ENCODE peak calls at places on chromosomes 11 and 22, in four cellular contexts. R, N, O and F are unnamed samples.

GRCh38 chr11:79237676-79238075 is 203.2 kb downstream of the TENM4 start:
- DNase-seq in R (peak; percentile 84), N (no peak), O (no peak), F (no peak)

GRCh38 chr11:68450711-68451110 is 9.8 kb upstream of the PPP6R3 start:
- DNase-seq in R (no peak), N (no peak), O (no peak), F (no peak)

GRCh38 chr11:94805994-94806393 is 37.8 kb downstream of the AMOTL1 start:
- DNase-seq in R (no peak), N (no peak), O (no peak), F (no peak)

GRCh38 chr11:83566948-83567347 is 280.8 kb upstream of the CCDC90B start:
- DNase-seq in R (no peak), N (no peak), O (no peak), F (no peak)

GRCh38 chr11:103488021-103488420 is 378.8 kb downstream of the DYNC2H1 start:
- DNase-seq in R (peak; percentile 63), N (no peak), O (no peak), F (no peak)

GRCh38 chr11:58429273-58429672 is 1.4 kb upstream of the OR5B2 start:
- DNase-seq in R (no peak), N (no peak), O (no peak), F (no peak)

GRCh38 chr11:80593981-80594380 is 1153.2 kb upstream of the TENM4 start:
- DNase-seq in R (peak; percentile 8), N (no peak), O (no peak), F (no peak)

GRCh38 chr11:43589601-43590250 is 90.8 kb upstream of the HSD17B12 start:
- DNase-seq in R (no peak), N (no peak), O (no peak), F (no peak)

GRCh38 chr11:64608636-64609035 is 17.6 kb downstream of the SLC22A12 start:
- DNase-seq in R (no peak), N (no peak), O (no peak), F (no peak)

GRCh38 chr11:11391796-11392195 is 38.7 kb upstream of the CSNK2A3 start:
- DNase-seq in R (peak; percentile 86), N (peak; percentile 45), O (no peak), F (no peak)

GRCh38 chr11:110000045-110000502 is 93.1 kb upstream of the ZC3H12C start:
- DNase-seq in R (peak; percentile 88), N (no peak), O (no peak), F (no peak)

GRCh38 chr11:121194731-121195596 is 93.9 kb downstream of the TECTA start:
- DNase-seq in R (peak; percentile 49), N (no peak), O (peak; percentile 53), F (peak; percentile 40)

GRCh38 chr11:131626761-131627160 is 256.3 kb downstream of the NTM start:
- DNase-seq in R (no peak), N (no peak), O (no peak), F (no peak)

GRCh38 chr11:19938051-19938856 is 222.0 kb downstream of the DBX1 start:
- DNase-seq in R (no peak), N (no peak), O (peak; percentile 5), F (no peak)

GRCh38 chr11:72576661-72577060 is 97.6 kb downstream of the PDE2A start:
- DNase-seq in R (no peak), N (no peak), O (no peak), F (no peak)

GRCh38 chr11:94897330-94897768 is 76.0 kb downstream of the CWC15 start:
- DNase-seq in R (peak; percentile 36), N (no peak), O (peak; percentile 10), F (no peak)

GRCh38 chr11:41457216-41458014 is 2.0 kb downstream of the LRRC4C start:
- DNase-seq in R (no peak), N (no peak), O (no peak), F (no peak)

GRCh38 chr22:46297151-46297819 is 615 bp downstream of the GTSE1 start:
- DNase-seq in R (no peak), N (no peak), O (no peak), F (peak; percentile 19)

GRCh38 chr11:64060861-64061444 is 25.2 kb downstream of the FLRT1 start:
- DNase-seq in R (no peak), N (no peak), O (peak; percentile 25), F (peak; percentile 33)